ENCODE peak calls at places on chromosomes 3 and 15, in five cellular contexts. Y is fibroblast of the conjunctiva, M is HCT116, G is SHP77, B is stromal cell of bone marrow. R is an unnamed sample.

GRCh38 chr15:36791849-36792618 is 212.6 kb downstream of the CDIN1 start:
- DNase-seq in Y (no peak), M (no peak), G (no peak), B (no peak), R (no peak)

GRCh38 chr3:153350420-153350819 is 188.4 kb downstream of the RAP2B start:
- DNase-seq in Y (no peak), M (peak; percentile 36), G (no peak), B (peak; percentile 9), R (peak; percentile 9)

GRCh38 chr3:41364736-41365135 is 165.4 kb downstream of the CTNNB1 start:
- DNase-seq in Y (no peak), M (no peak), G (no peak), B (no peak), R (peak; percentile 18)

GRCh38 chr3:131591394-131591990 is 88.7 kb upstream of the MRPL3 start:
- DNase-seq in Y (peak; percentile 51), M (no peak), G (no peak), B (peak; percentile 20), R (peak; percentile 44)

GRCh38 chr3:54243262-54243931 is 121.0 kb downstream of the CACNA2D3 start:
- DNase-seq in Y (no peak), M (no peak), G (peak; percentile 57), B (no peak), R (no peak)

GRCh38 chr3:122921791-122922651 is 105.5 kb downstream of the SEMA5B start:
- DNase-seq in Y (no peak), M (no peak), G (no peak), B (no peak), R (no peak)

GRCh38 chr3:175212896-175213295 is 353.8 kb downstream of the NAALADL2 start:
- DNase-seq in Y (peak; percentile 32), M (no peak), G (no peak), B (peak; percentile 26), R (peak; percentile 48)

GRCh38 chr3:50587806-50588758 is 18.8 kb downstream of the HEMK1 start:
- DNase-seq in Y (no peak), M (no peak), G (no peak), B (no peak), R (no peak)

GRCh38 chr3:128112406-128112968 is 11.1 kb downstream of the RUVBL1 start:
- DNase-seq in Y (peak; percentile 84), M (peak; percentile 43), G (peak; percentile 54), B (peak; percentile 82), R (peak; percentile 94)

GRCh38 chr3:156151824-156152428 is 31.5 kb downstream of the KCNAB1 start:
- DNase-seq in Y (peak; percentile 63), M (peak; percentile 60), G (peak; percentile 80), B (peak; percentile 43), R (peak; percentile 56)

GRCh38 chr3:158508481-158508880 is 62.5 kb upstream of the MLF1 start:
- DNase-seq in Y (no peak), M (no peak), G (no peak), B (no peak), R (peak; percentile 33)

GRCh38 chr3:39141211-39141995 is 12.0 kb downstream of the CSRNP1 start:
- DNase-seq in Y (no peak), M (no peak), G (no peak), B (no peak), R (no peak)

GRCh38 chr15:67101981-67102929 is 36.9 kb downstream of the SMAD3 start:
- DNase-seq in Y (no peak), M (no peak), G (no peak), B (peak; percentile 49), R (peak; percentile 54)

GRCh38 chr15:31365655-31366127 is 39.1 kb downstream of the KLF13 start:
- DNase-seq in Y (peak; percentile 84), M (no peak), G (no peak), B (peak; percentile 65), R (peak; percentile 84)

GRCh38 chr3:195556390-195556789 is 13.3 kb upstream of the PPP1R2 start:
- DNase-seq in Y (no peak), M (no peak), G (peak; percentile 21), B (no peak), R (no peak)

GRCh38 chr3:140242818-140243276 is 307.9 kb downstream of the CLSTN2 start:
- DNase-seq in Y (no peak), M (no peak), G (no peak), B (no peak), R (no peak)

GRCh38 chr15:76196949-76197315 is 114.3 kb downstream of the ETFA start:
- DNase-seq in Y (no peak), M (no peak), G (no peak), B (no peak), R (no peak)

GRCh38 chr3:71172176-71172575 is 411.4 kb downstream of the FOXP1 start:
- DNase-seq in Y (no peak), M (no peak), G (no peak), B (no peak), R (no peak)

GRCh38 chr3:118641608-118642007 is 393.0 kb downstream of the IGSF11 start:
- DNase-seq in Y (no peak), M (no peak), G (no peak), B (no peak), R (no peak)

GRCh38 chr3:55481918-55482495 is 5.1 kb downstream of the WNT5A start:
- DNase-seq in Y (no peak), M (no peak), G (no peak), B (no peak), R (peak; percentile 51)

GRCh38 chr3:133301194-133301593 is 98.7 kb upstream of the BFSP2 start:
- DNase-seq in Y (no peak), M (no peak), G (no peak), B (peak; percentile 21), R (peak; percentile 24)

GRCh38 chr15:58232273-58233065 is 94.3 kb downstream of the AQP9 start:
- DNase-seq in Y (no peak), M (no peak), G (no peak), B (no peak), R (no peak)

GRCh38 chr3:9552252-9552999 is 1.2 kb downstream of the LHFPL4 start:
- DNase-seq in Y (peak; percentile 10), M (no peak), G (no peak), B (peak; percentile 8), R (no peak)

GRCh38 chr15:52438047-52438446 is 90.6 kb downstream of the MYO5A start:
- DNase-seq in Y (no peak), M (no peak), G (no peak), B (no peak), R (no peak)

GRCh38 chr15:38624248-38625214 is 59.9 kb upstream of the RASGRP1 start:
- DNase-seq in Y (no peak), M (no peak), G (no peak), B (no peak), R (no peak)

GRCh38 chr3:149934524-149934923 is 36.2 kb downstream of the PFN2 start:
- DNase-seq in Y (peak; percentile 65), M (no peak), G (no peak), B (peak; percentile 75), R (peak; percentile 58)

GRCh38 chr15:43974852-43975251 is 148.1 kb downstream of the WDR76 start:
- DNase-seq in Y (no peak), M (no peak), G (no peak), B (no peak), R (no peak)

GRCh38 chr3:122952509-122952908 is 75.1 kb downstream of the SEMA5B start:
- DNase-seq in Y (no peak), M (no peak), G (no peak), B (no peak), R (no peak)

GRCh38 chr15:81101894-81102815 is 31.9 kb upstream of the CFAP161 start:
- DNase-seq in Y (no peak), M (no peak), G (no peak), B (no peak), R (no peak)